ENCODE peak calls at places on chromosomes 11 and 22, in nine cellular contexts. M is DND-41, J is neuronal stem cell, U is right lobe of liver, T is kidney, Y is mesendoderm, H is thoracic aorta, R is GM23248, F is IMR-90. P is an unnamed sample. For H3K4me1, the result is how much of the 10 kb centered on the place peaks cover.

GRCh38 chr11:17788084-17788483 is 53.5 kb downstream of the KCNC1 start:
- DNase-seq in R (no peak), T (no peak), H (no peak), M (no peak), J (no peak), Y (no peak), F (no peak), U (no peak), P (no peak)

GRCh38 chr11:12270215-12270797 is 107.1 kb upstream of the PARVA start:
- DNase-seq in J (no peak), U (no peak), M (no peak), Y (no peak), F (no peak), T (no peak), R (no peak), H (no peak), P (no peak)

GRCh38 chr11:119049081-119049480 is 7.9 kb downstream of the HYOU1 start:
- DNase-seq in F (no peak), H (no peak), J (no peak), R (no peak), T (peak), M (no peak), U (no peak), Y (no peak), P (no peak)

GRCh38 chr11:17385492-17385891 is 3.0 kb downstream of the KCNJ11 start:
- DNase-seq in J (no peak), H (no peak), F (no peak), R (no peak), T (no peak), M (no peak), Y (no peak), U (no peak), P (no peak)

GRCh38 chr11:122789916-122790315 is 48.4 kb upstream of the CRTAM start:
- DNase-seq in T (no peak), R (no peak), Y (no peak), F (no peak), H (no peak), U (no peak), M (no peak), J (no peak), P (no peak)

GRCh38 chr22:20027966-20028854 is 7.3 kb downstream of the TANGO2 start:
- DNase-seq in F (no peak), J (no peak), R (peak), U (no peak), M (peak), T (peak), Y (no peak), H (no peak), P (no peak)

GRCh38 chr11:8105133-8105532 is 24.1 kb downstream of the TUB start:
- DNase-seq in U (no peak), M (no peak), R (no peak), H (no peak), J (no peak), Y (no peak), F (no peak), T (no peak), P (no peak)

GRCh38 chr11:119195680-119196079 is 10.4 kb downstream of the NHERF4 start:
- DNase-seq in M (no peak), H (no peak), J (no peak), Y (peak), F (peak), R (peak), T (no peak), U (no peak), P (peak)

GRCh38 chr11:129286813-129287212 is 88.8 kb upstream of the BARX2 start:
- DNase-seq in F (peak), U (no peak), T (no peak), Y (no peak), J (no peak), R (no peak), H (no peak), M (no peak), P (no peak)

GRCh38 chr11:116958246-116958645 is 120.8 kb upstream of the APOA1 start:
- DNase-seq in U (no peak), Y (no peak), H (no peak), F (no peak), T (no peak), J (no peak), M (no peak), R (peak), P (no peak)

GRCh38 chr11:18723991-18724390 is 2.0 kb downstream of the IGSF22 start:
- DNase-seq in T (no peak), M (no peak), F (no peak), R (no peak), Y (no peak), J (no peak), U (no peak), H (no peak), P (no peak)

GRCh38 chr11:111944139-111944538 is 7.0 kb downstream of the DIXDC1 start:
- DNase-seq in R (peak), U (no peak), H (no peak), T (no peak), J (no peak), Y (peak), F (peak), M (no peak), P (no peak)

GRCh38 chr11:87101956-87102355 is 64.2 kb downstream of the TMEM135 start:
- DNase-seq in U (no peak), M (no peak), Y (no peak), F (no peak), J (no peak), T (no peak), R (no peak), H (no peak), P (no peak)

GRCh38 chr11:113373306-113373705 is 14.3 kb upstream of the ANKK1 start:
- DNase-seq in T (no peak), H (no peak), Y (no peak), F (peak), R (peak), J (no peak), U (no peak), M (no peak), P (no peak)

GRCh38 chr11:80873309-80873999 is 1432.6 kb upstream of the TENM4 start:
- DNase-seq in Y (no peak), J (no peak), M (no peak), H (no peak), T (no peak), F (no peak), U (no peak), R (peak), P (no peak)

GRCh38 chr11:47415949-47416472 is 7.6 kb downstream of the SLC39A13 start:
- DNase-seq in R (peak), U (no peak), H (peak), J (no peak), Y (peak), T (peak), M (no peak), F (peak), P (peak)

GRCh38 chr11:27696961-27697360 is 3.3 kb downstream of the BDNF start:
- DNase-seq in U (no peak), H (no peak), M (no peak), F (peak), J (no peak), R (no peak), Y (no peak), T (no peak), P (peak)

GRCh38 chr22:48644108-48644507 is 1183.6 kb downstream of the BRD1 start:
- DNase-seq in H (no peak), R (peak), F (no peak), T (no peak), M (peak), Y (peak), J (no peak), U (no peak), P (no peak)

GRCh38 chr11:61551630-61552029 is 29.2 kb downstream of the SYT7 start:
- DNase-seq in J (no peak), T (peak), R (peak), H (no peak), F (peak), M (no peak), U (no peak), Y (no peak), P (peak)

GRCh38 chr11:81165164-81165563 is 1568.5 kb downstream of the FAM181B start:
- DNase-seq in U (no peak), F (no peak), J (no peak), M (no peak), H (no peak), Y (peak), T (no peak), R (no peak), P (no peak)

GRCh38 chr11:24356501-24356900 is 140.4 kb upstream of the LUZP2 start:
- DNase-seq in Y (peak), R (no peak), F (peak), M (peak), H (no peak), U (no peak), T (no peak), J (no peak), P (no peak)

GRCh38 chr11:74988541-74989268 is at the start of gene NEU3:
- DNase-seq in H (peak), J (peak), Y (peak), F (peak), R (peak), U (peak), M (peak), T (peak), P (peak)

GRCh38 chr11:8340299-8340698 is 76.6 kb upstream of the LMO1 start:
- DNase-seq in U (no peak), J (no peak), T (no peak), M (no peak), F (no peak), Y (no peak), R (no peak), H (no peak), P (no peak)

GRCh38 chr11:393219-394033 is 583 bp upstream of the PKP3 start:
- DNase-seq in F (peak), H (no peak), Y (no peak), T (no peak), R (peak), M (no peak), U (no peak), J (no peak), P (peak)

GRCh38 chr22:37045958-37046357 is 5.6 kb upstream of the KCTD17 start:
- DNase-seq in J (peak), T (no peak), Y (peak), R (peak), U (no peak), H (no peak), M (no peak), F (peak), P (no peak)

GRCh38 chr11:132962026-132962425 is 570.3 kb downstream of the OPCML start:
- DNase-seq in U (no peak), H (no peak), M (no peak), F (peak), R (peak), Y (no peak), J (no peak), T (no peak), P (peak)

GRCh38 chr11:8822476-8822875 is 88.5 kb upstream of the AKIP1 start:
- DNase-seq in M (no peak), Y (peak), U (no peak), R (no peak), J (no peak), F (no peak), T (no peak), H (no peak), P (no peak)

GRCh38 chr11:85464283-85464682 is 162.9 kb downstream of the DLG2 start:
- DNase-seq in F (no peak), J (no peak), Y (peak), R (no peak), U (no peak), H (no peak), T (no peak), M (no peak), P (no peak)

GRCh38 chr11:111303476-111303875 is 5.1 kb downstream of the POU2AF3 start:
- DNase-seq in H (no peak), F (no peak), T (no peak), U (peak), R (peak), Y (no peak), J (no peak), M (no peak), P (no peak)

GRCh38 chr11:108865411-108865810 is 200.5 kb downstream of the DDX10 start:
- DNase-seq in J (no peak), U (no peak), Y (no peak), F (peak), R (no peak), T (no peak), M (no peak), H (no peak), P (no peak)

GRCh38 chr11:117828641-117829368 is 4.3 kb upstream of the FXYD2 start:
- DNase-seq in H (peak), U (no peak), J (no peak), T (peak), R (peak), F (peak), M (peak), Y (peak), P (peak)

GRCh38 chr22:17972385-17973181 is 51.8 kb downstream of the MICAL3 start:
- DNase-seq in H (no peak), F (peak), T (no peak), M (no peak), U (peak), J (no peak), Y (peak), R (peak), P (peak)

GRCh38 chr11:7637447-7638157 is 35.7 kb downstream of the CYB5R2 start:
- DNase-seq in J (no peak), F (peak), Y (peak), T (no peak), H (no peak), M (no peak), U (no peak), R (peak), P (peak)

GRCh38 chr22:39960791-39961746 is 872 bp downstream of the TMA7B start:
- DNase-seq in R (peak), F (peak), T (no peak), U (no peak), H (no peak), J (no peak), Y (no peak), M (no peak), P (peak)

GRCh38 chr11:12771875-12772274 is 97.7 kb downstream of the TEAD1 start:
- DNase-seq in Y (no peak), R (peak), F (peak), U (no peak), T (no peak), M (no peak), H (no peak), J (no peak), P (no peak)

DNA sequence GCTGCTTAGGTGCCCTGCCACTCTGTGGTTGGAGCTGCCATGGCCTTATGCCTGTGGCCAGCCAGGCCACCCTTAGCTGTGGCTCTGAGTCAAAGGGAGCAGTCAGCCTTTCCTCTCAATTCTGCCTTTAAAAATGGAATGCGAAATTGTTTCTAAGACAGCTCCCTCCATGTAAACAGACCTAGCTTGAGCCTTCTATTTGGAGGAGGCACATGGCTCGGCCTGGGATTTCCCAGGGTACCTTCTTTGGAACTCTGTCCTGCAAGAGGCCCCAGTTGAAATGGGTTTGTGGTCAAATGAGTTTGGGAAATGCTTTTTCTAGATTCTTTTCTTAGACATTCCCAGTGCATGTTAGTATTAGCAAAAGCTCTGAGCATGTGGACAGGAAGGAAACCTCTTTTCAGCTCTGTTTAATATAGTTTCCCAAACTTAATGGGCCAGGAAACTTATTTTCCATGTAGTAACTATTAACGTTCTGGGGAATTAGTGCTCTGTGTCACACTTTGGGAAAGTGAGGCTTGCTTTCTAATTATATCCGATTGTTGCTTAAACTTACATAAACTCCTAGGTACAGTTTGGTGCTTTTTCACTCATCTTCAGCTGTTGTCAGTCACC is 7.8 kb downstream of the PHOX2A start:
- DNase-seq in T (no peak), F (peak), J (no peak), M (no peak), Y (no peak), R (no peak), H (no peak), U (no peak), P (no peak)
- H3K4me1 ChIP-seq in T (under half), F (under half), J (under half), M (under half), Y (under half), R (under half), H (under half), U (under half), P (under half)

DNA sequence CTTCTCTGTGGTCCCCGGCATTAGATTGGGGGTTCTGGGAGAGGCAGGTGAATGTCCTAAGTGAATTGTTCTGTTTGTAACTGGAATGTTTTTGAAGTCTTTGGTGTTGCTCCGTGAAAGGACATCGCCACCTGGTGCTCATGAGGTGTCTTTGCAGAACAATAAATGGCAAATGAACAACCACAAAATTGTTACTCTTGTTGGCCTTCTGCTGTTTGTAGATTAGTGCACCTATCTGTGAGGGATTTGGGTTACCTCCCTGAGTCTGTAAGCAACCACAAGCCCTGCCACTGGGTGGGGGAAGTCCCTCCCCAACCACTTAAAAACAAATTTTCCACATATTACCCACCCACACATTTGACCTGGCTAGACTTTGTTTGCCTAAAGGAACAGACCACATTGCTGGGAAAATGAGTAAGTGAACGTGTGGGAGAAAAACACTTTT is 4.7 kb downstream of the MPEG1 start:
- DNase-seq in T (no peak), J (peak), H (no peak), F (peak), R (peak), M (peak), U (peak), Y (peak), P (peak)
- H3K27ac ChIP-seq in T (no peak), J (no peak), H (no peak), F (no peak), R (peak), M (no peak), U (no peak), Y (no peak), P (peak)

GRCh38 chr22:42893366-42894150 is 36.5 kb upstream of the ARFGAP3 start:
- DNase-seq in Y (no peak), U (no peak), R (no peak), F (no peak), M (no peak), T (no peak), J (no peak), H (no peak), P (no peak)

GRCh38 chr22:42891008-42891407 is 33.9 kb upstream of the ARFGAP3 start:
- DNase-seq in H (no peak), R (no peak), T (no peak), U (no peak), F (no peak), M (no peak), J (no peak), Y (no peak), P (no peak)

GRCh38 chr22:42892571-42893316 is 35.7 kb upstream of the ARFGAP3 start:
- DNase-seq in J (no peak), Y (no peak), R (no peak), T (no peak), U (no peak), H (no peak), M (no peak), F (no peak), P (no peak)

GRCh38 chr22:42892156-42892555 is 35.1 kb upstream of the ARFGAP3 start:
- DNase-seq in J (no peak), T (no peak), M (no peak), R (no peak), F (no peak), U (no peak), H (no peak), Y (no peak), P (no peak)

DNA sequence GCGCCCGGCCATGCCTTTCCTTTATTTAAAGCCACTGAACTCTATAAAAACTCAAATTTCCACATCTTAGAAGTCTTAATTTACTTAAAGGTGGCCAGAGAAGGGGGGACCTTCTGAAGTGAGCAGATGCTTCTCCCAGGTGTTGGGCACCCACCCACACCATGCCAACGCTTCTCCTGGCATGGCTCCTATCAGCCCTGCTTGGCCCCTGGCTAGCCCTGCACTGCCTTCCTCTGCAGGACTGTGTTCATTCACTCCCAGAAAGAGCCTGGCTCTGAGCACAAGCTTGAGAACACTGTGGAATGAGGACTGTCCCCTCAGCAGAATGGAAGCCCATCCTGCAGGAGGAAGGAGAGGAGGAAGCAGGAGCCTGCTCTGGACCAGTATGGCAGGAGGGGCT is 34.6 kb upstream of the ARFGAP3 start:
- DNase-seq in T (no peak), M (no peak), F (no peak), Y (no peak), J (no peak), H (no peak), R (no peak), U (no peak), P (no peak)
- H3K4me1 ChIP-seq in T (under half), M (under half), F (under half), Y (under half), J (under half), H (under half), R (under half), U (under half), P (under half)

GRCh38 chr11:6200975-6201374 is 2.0 kb downstream of the OR52W1 start:
- DNase-seq in R (no peak), J (no peak), Y (no peak), F (no peak), U (peak), H (no peak), T (no peak), M (no peak), P (no peak)

GRCh38 chr11:6202036-6202435 is 3.0 kb downstream of the OR52W1 start:
- DNase-seq in H (no peak), R (peak), T (no peak), Y (no peak), J (no peak), M (no peak), U (no peak), F (peak), P (no peak)

GRCh38 chr11:6203327-6203726 is 2.0 kb upstream of the C11orf42 start:
- DNase-seq in U (no peak), T (no peak), J (no peak), F (no peak), M (no peak), R (no peak), Y (no peak), H (no peak), P (no peak)

GRCh38 chr11:6199174-6199810 is at the start of gene OR52W1:
- DNase-seq in M (no peak), F (no peak), U (no peak), R (no peak), Y (no peak), H (no peak), J (no peak), T (no peak), P (no peak)

GRCh38 chr11:6201486-6201885 is 2.5 kb downstream of the OR52W1 start:
- DNase-seq in T (no peak), Y (no peak), F (peak), M (no peak), R (peak), U (no peak), H (no peak), J (no peak), P (no peak)
- H3K27ac ChIP-seq in T (no peak), Y (no peak), F (no peak), M (no peak), R (peak), U (no peak), H (no peak), J (no peak), P (no peak)

GRCh38 chr22:50016308-50016987 is 3.9 kb upstream of the IL17REL start:
- DNase-seq in J (no peak), H (no peak), F (no peak), Y (no peak), R (no peak), T (peak), M (no peak), U (no peak), P (no peak)

GRCh38 chr22:50016988-50017700 is 4.6 kb upstream of the IL17REL start:
- DNase-seq in Y (no peak), H (no peak), U (peak), R (no peak), T (peak), J (no peak), F (no peak), M (no peak), P (no peak)

GRCh38 chr22:50019316-50019715 is 6.8 kb upstream of the IL17REL start:
- DNase-seq in U (no peak), J (no peak), R (no peak), H (no peak), T (no peak), M (no peak), Y (no peak), F (no peak), P (no peak)

GRCh38 chr22:50018608-50019291 is 6.2 kb upstream of the IL17REL start:
- DNase-seq in M (no peak), F (no peak), Y (no peak), J (no peak), H (no peak), R (no peak), U (no peak), T (no peak), P (no peak)

GRCh38 chr22:50017701-50018224 is 5.2 kb upstream of the IL17REL start:
- DNase-seq in M (no peak), R (no peak), H (no peak), Y (no peak), U (no peak), J (no peak), F (no peak), T (no peak), P (no peak)
- H3K4me1 ChIP-seq in M (under half), R (under half), H (under half), Y (under half), U (under half), J (under half), F (under half), T (under half), P (under half)

GRCh38 chr22:31947296-31947695 is 3.0 kb downstream of the YWHAH start:
- DNase-seq in J (no peak), Y (peak), U (no peak), H (no peak), M (peak), R (no peak), T (no peak), F (no peak), P (no peak)
- H3K27ac ChIP-seq in J (no peak), Y (no peak), U (no peak), H (peak), M (no peak), R (no peak), T (no peak), F (no peak), P (no peak)

P was measured in SJSA1.